ENCODE peak calls at places on chromosomes 5 and 9, in five cellular contexts. M is breast epithelium, Y is psoas muscle, D is lower lobe of right lung, Z is bronchial epithelial cell. I is an unnamed sample.

GRCh38 chr5:35990941-35991592 is at the start of gene UGT3A1:
- DNase-seq in M (no peak), D (no peak), Y (peak; percentile 65), Z (no peak), I (no peak)

GRCh38 chr9:109745335-109746283 is 34.4 kb upstream of the PALM2AKAP2 start:
- DNase-seq in D (peak; percentile 67), Y (no peak), Z (peak; percentile 30), M (no peak), I (peak; percentile 55)

GRCh38 chr9:124480621-124480981 is 26.6 kb downstream of the NR5A1 start:
- DNase-seq in Z (peak; percentile 10), M (no peak), Y (peak; percentile 15), D (no peak), I (no peak)

GRCh38 chr5:13976867-13977479 is 32.5 kb upstream of the DNAH5 start:
- DNase-seq in Z (peak; percentile 56), M (no peak), Y (no peak), D (no peak), I (no peak)

GRCh38 chr9:133099726-133100517 is 21.1 kb downstream of the RALGDS start:
- DNase-seq in Y (no peak), Z (no peak), D (peak; percentile 32), M (no peak), I (peak; percentile 22)

GRCh38 chr9:86637515-86637914 is 283.3 kb upstream of the TUT7 start:
- DNase-seq in Y (peak; percentile 54), M (no peak), Z (no peak), D (no peak), I (no peak)

GRCh38 chr9:35910613-35911488 is 1.6 kb downstream of the SPAAR start:
- DNase-seq in D (peak; percentile 55), Y (peak; percentile 57), Z (peak; percentile 65), M (no peak), I (no peak)

GRCh38 chr5:9712506-9713285 is 82.5 kb upstream of the TAS2R1 start:
- DNase-seq in M (no peak), D (no peak), Y (no peak), Z (peak; percentile 88), I (no peak)

GRCh38 chr5:62719061-62719730 is 140.6 kb downstream of the LRRC70 start:
- DNase-seq in Z (no peak), M (no peak), D (no peak), Y (no peak), I (no peak)

GRCh38 chr9:137077758-137078693 is 709 bp downstream of the UAP1L1 start:
- DNase-seq in D (peak; percentile 71), Z (no peak), M (no peak), Y (peak; percentile 56), I (no peak)

GRCh38 chr5:10441992-10442435 is 335 bp downstream of the ROPN1L start:
- DNase-seq in M (no peak), D (no peak), Z (no peak), Y (no peak), I (no peak)

GRCh38 chr9:124629600-124629999 is 122.4 kb upstream of the NR5A1 start:
- DNase-seq in D (no peak), M (no peak), Z (peak; percentile 64), Y (no peak), I (no peak)

GRCh38 chr5:159639590-159639989 is 276.7 kb upstream of the ADRA1B start:
- DNase-seq in M (no peak), D (no peak), Z (no peak), Y (no peak), I (no peak)

GRCh38 chr9:87678650-87679355 is 47.1 kb upstream of the CTSL start:
- DNase-seq in Y (no peak), M (no peak), Z (peak; percentile 61), D (no peak), I (no peak)

GRCh38 chr5:75260708-75261107 is 24.0 kb upstream of the ANKRD31 start:
- DNase-seq in M (no peak), Y (no peak), Z (no peak), D (no peak), I (no peak)

GRCh38 chr5:127660048-127660733 is 11.3 kb downstream of the CTXN3 start:
- DNase-seq in Y (no peak), D (no peak), Z (no peak), M (no peak), I (no peak)

GRCh38 chr9:20479419-20480155 is 142.7 kb downstream of the MLLT3 start:
- DNase-seq in Y (no peak), Z (peak; percentile 88), M (no peak), D (no peak), I (no peak)

GRCh38 chr9:13942695-13943094 is 371.2 kb downstream of the NFIB start:
- DNase-seq in Z (peak; percentile 100), Y (no peak), D (no peak), M (no peak), I (no peak)

GRCh38 chr5:53362521-53362941 is 117.9 kb upstream of the FST start:
- DNase-seq in D (no peak), Y (no peak), Z (peak; percentile 99), M (no peak), I (no peak)

GRCh38 chr9:133763272-133764183 is 25.4 kb upstream of the SARDH start:
- DNase-seq in Z (no peak), M (peak; percentile 45), D (peak; percentile 28), Y (no peak), I (no peak)

GRCh38 chr9:19493174-19493811 is 84.5 kb downstream of the ACER2 start:
- DNase-seq in M (no peak), Z (peak; percentile 46), D (peak; percentile 51), Y (peak; percentile 76), I (peak; percentile 79)

GRCh38 chr5:88683506-88684135 is 199.4 kb downstream of the MEF2C start:
- DNase-seq in M (no peak), D (no peak), Z (no peak), Y (no peak), I (no peak)

GRCh38 chr9:136075881-136076678 is 19.0 kb downstream of the NACC2 start:
- DNase-seq in Z (no peak), Y (peak; percentile 25), M (no peak), D (peak; percentile 64), I (peak; percentile 71)

GRCh38 chr9:128625391-128626145 is 31.1 kb downstream of the DYNC2I2 start:
- DNase-seq in Z (no peak), D (peak; percentile 42), Y (no peak), M (no peak), I (peak; percentile 61)

GRCh38 chr5:79183617-79184016 is 52.3 kb upstream of the JMY start:
- DNase-seq in M (no peak), Z (peak; percentile 82), Y (no peak), D (no peak), I (no peak)

GRCh38 chr5:80220268-80220897 is 35.5 kb downstream of the SERINC5 start:
- DNase-seq in Z (no peak), D (no peak), Y (no peak), M (no peak), I (no peak)

GRCh38 chr5:98698359-98698758 is 75.1 kb upstream of the RGMB start:
- DNase-seq in Z (peak; percentile 85), D (no peak), Y (no peak), M (no peak), I (no peak)

GRCh38 chr9:112233769-112234168 is 58.7 kb upstream of the SUSD1 start:
- DNase-seq in Y (no peak), Z (peak; percentile 64), D (no peak), M (no peak), I (no peak)

GRCh38 chr5:32038537-32038936 is 135.6 kb downstream of the GOLPH3 start:
- DNase-seq in M (no peak), Z (no peak), D (no peak), Y (no peak), I (no peak)

GRCh38 chr5:170597876-170598275 is 94.1 kb downstream of the KCNIP1 start:
- DNase-seq in D (no peak), Y (no peak), M (no peak), Z (no peak), I (no peak)

GRCh38 chr5:170603101-170603500 is 99.3 kb downstream of the KCNIP1 start:
- DNase-seq in M (no peak), D (no peak), Y (no peak), Z (no peak), I (no peak)

GRCh38 chr5:170596482-170596881 is 92.7 kb downstream of the KCNIP1 start:
- DNase-seq in Y (no peak), Z (no peak), M (no peak), D (no peak), I (no peak)

GRCh38 chr5:170601608-170602007 is 97.8 kb downstream of the KCNIP1 start:
- DNase-seq in Z (no peak), Y (no peak), M (no peak), D (no peak), I (no peak)

GRCh38 chr5:170597109-170597741 is 93.4 kb downstream of the KCNIP1 start:
- DNase-seq in Y (peak; percentile 60), M (no peak), Z (peak; percentile 51), D (no peak), I (no peak)
- H3K36me3 ChIP-seq in Y (no peaks in the 10 kb centered on the region), M (no peaks in the 10 kb centered on the region), Z (no peaks in the 10 kb centered on the region), D (no peaks in the 10 kb centered on the region), I (no peaks in the 10 kb centered on the region)

DNA sequence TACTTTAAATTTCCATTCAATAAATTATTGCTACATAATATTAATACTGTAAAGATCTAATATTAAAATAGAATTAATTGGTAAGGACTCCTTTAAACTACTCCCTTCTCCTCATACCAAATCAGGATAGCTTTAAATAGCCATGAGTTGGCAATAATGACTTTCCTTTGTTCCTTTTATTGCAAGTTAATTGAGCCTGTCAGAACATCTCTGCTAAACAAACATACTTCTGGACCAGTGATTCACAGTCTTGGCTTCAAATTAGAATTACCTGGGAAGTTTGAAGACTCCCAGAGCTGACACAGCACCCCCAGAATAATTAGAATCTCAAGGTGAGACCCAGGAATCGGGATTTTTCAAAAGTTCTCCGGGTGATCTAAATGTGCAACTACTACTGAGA is 18.7 kb downstream of the C5orf58 start:
- DNase-seq in Z (peak; percentile 90), M (no peak), Y (no peak), D (no peak), I (no peak)
- H3K27me3 ChIP-seq in Z (no peaks in the 10 kb centered on the region), M (no peaks in the 10 kb centered on the region), Y (no peaks in the 10 kb centered on the region), D (no peaks in the 10 kb centered on the region), I (no peaks in the 10 kb centered on the region)

DNA sequence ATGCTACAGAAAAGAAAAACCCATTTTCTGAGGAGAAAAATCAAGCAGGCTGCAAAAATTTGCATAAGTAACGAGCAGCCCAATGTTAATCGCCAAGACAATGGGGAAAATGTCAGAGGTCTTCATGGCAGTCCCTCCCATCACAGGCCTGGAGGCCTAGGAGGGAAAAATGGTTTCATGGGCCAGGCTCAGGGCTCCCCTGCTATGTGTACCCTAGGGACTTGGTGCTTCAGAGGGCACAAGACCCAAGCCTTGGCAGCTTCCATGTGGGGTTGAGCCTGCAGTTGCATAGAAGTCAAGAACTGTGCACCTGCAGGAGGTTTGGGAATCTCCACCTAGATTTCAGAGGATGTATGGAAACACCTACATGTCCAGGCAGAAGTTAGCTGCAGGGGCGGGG is 10.4 kb downstream of the CAAP1 start:
- DNase-seq in D (no peak), M (no peak), Y (no peak), Z (no peak), I (no peak)
- H3K36me3 ChIP-seq in D (peaks cover 57% of the 10 kb centered on the region), M (no peaks in the 10 kb centered on the region), Y (peaks cover 71% of the 10 kb centered on the region), Z (peaks cover 8% of the 10 kb centered on the region), I (no peaks in the 10 kb centered on the region)

GRCh38 chr5:73443725-73444498 is 4.7 kb downstream of the FOXD1 start:
- DNase-seq in Z (no peak), M (no peak), D (no peak), Y (no peak), I (no peak)
- H3K27me3 ChIP-seq in Z (peaks cover 58% of the 10 kb centered on the region), M (peaks cover 9% of the 10 kb centered on the region), D (peaks cover 86% of the 10 kb centered on the region), Y (peaks cover 92% of the 10 kb centered on the region), I (peaks cover 96% of the 10 kb centered on the region)